ENCODE peak calls at places on chromosomes 4 and X, in four cellular contexts. Q is fibroblast of mammary gland, X is fibroblast of lung, R is PC-9. M is an unnamed sample.

GRCh38 chrX:104565791-104566687 is at the start of gene IL1RAPL2:
- DNase-seq in R (peak; percentile 74), Q (peak; percentile 28), X (peak; percentile 19), M (no peak)

GRCh38 chrX:109890910-109891502 is 111.9 kb upstream of the TMEM164 start:
- DNase-seq in X (peak; percentile 48), Q (peak; percentile 59), R (peak; percentile 54), M (no peak)

GRCh38 chrX:15977644-15978043 is 123.0 kb upstream of the AP1S2 start:
- DNase-seq in Q (no peak), X (no peak), R (no peak), M (no peak)

GRCh38 chr4:187444061-187444460 is 551.5 kb upstream of the ZFP42 start:
- DNase-seq in R (no peak), X (no peak), Q (no peak), M (no peak)

GRCh38 chr4:147821555-147821954 is 89.7 kb downstream of the ARHGAP10 start:
- DNase-seq in R (no peak), Q (no peak), X (no peak), M (no peak)

GRCh38 chrX:41718481-41719245 is 5.3 kb upstream of the GPR82 start:
- DNase-seq in X (peak; percentile 69), R (no peak), Q (no peak), M (no peak)

GRCh38 chrX:26376037-26376708 is 160.2 kb downstream of the MAGEB5 start:
- DNase-seq in Q (no peak), X (no peak), R (no peak), M (no peak)

GRCh38 chr4:105622269-105622668 is 69.8 kb downstream of the ARHGEF38 start:
- DNase-seq in X (no peak), R (no peak), Q (peak; percentile 62), M (no peak)

GRCh38 chr4:41216294-41217019 is 2.1 kb upstream of the APBB2 start:
- DNase-seq in R (peak; percentile 87), Q (peak; percentile 65), X (peak; percentile 62), M (peak; percentile 67)

GRCh38 chr4:184375027-184375426 is 99.3 kb downstream of the IRF2 start:
- DNase-seq in X (peak; percentile 54), Q (peak; percentile 51), R (no peak), M (no peak)

GRCh38 chrX:41761702-41762101 is 37.7 kb downstream of the GPR82 start:
- DNase-seq in R (no peak), X (no peak), Q (no peak), M (no peak)

GRCh38 chr4:16686195-16686594 is 212.2 kb downstream of the LDB2 start:
- DNase-seq in Q (peak; percentile 89), X (peak; percentile 98), R (no peak), M (no peak)

GRCh38 chr4:25860586-25861421 is 2.0 kb downstream of the SEL1L3 start:
- DNase-seq in R (no peak), Q (no peak), X (no peak), M (no peak)

GRCh38 chr4:17398035-17398434 is 113.9 kb downstream of the QDPR start:
- DNase-seq in R (no peak), Q (no peak), X (no peak), M (no peak)

GRCh38 chr4:87806520-87806919 is 7.2 kb downstream of the IBSP start:
- DNase-seq in X (peak; percentile 74), Q (peak; percentile 54), R (no peak), M (no peak)

GRCh38 chr4:4394644-4395043 is 7.7 kb downstream of the NSG1 start:
- DNase-seq in Q (peak; percentile 10), X (peak; percentile 69), R (peak; percentile 20), M (no peak)

GRCh38 chrX:126658447-126658846 is 105.8 kb upstream of the DCAF12L1 start:
- DNase-seq in X (peak; percentile 0), R (no peak), Q (peak; percentile 21), M (no peak)

GRCh38 chrX:440636-441035 is 53.9 kb upstream of the PPP2R3B start:
- DNase-seq in Q (no peak), X (no peak), R (no peak), M (no peak)

GRCh38 chr4:119087656-119088055 is 48.0 kb upstream of the MYOZ2 start:
- DNase-seq in R (no peak), X (no peak), Q (no peak), M (no peak)

GRCh38 chrX:28888421-28888820 is 301.2 kb downstream of the IL1RAPL1 start:
- DNase-seq in R (no peak), Q (no peak), X (peak; percentile 71), M (no peak)

GRCh38 chrX:84724576-84724975 is 222.3 kb upstream of the HDX start:
- DNase-seq in Q (no peak), X (no peak), R (no peak), M (no peak)

GRCh38 chrX:39002466-39002865 is 201.2 kb downstream of the MID1IP1 start:
- DNase-seq in R (no peak), Q (no peak), X (peak; percentile 20), M (no peak)

DNA sequence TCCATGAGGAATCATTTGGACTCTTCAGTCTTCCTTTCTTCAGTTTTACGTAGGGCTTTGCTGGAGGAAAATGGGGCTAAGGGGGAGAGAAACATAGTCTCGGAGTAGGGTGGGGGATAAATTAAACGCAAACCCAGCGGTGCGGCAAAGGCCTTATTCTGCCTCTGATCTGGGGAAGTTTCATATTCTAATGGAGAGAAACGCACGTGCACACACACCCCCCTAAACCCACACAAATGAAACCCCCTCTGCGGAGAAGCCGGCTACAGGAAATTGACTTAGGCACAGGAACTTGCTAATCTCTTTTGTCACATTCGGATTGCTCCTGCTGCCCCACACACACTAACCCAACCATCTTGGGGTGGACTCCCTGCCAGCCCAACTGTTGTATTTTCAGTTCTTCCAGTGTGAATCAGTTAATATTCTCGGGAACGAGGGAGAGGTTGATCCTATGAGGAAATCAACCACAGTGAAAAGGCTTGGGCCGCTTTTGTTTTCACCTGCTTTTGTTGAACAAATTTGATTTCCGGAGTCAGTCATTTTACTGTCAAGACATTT is at the start of gene RHOH:
- DNase-seq in R (no peak), X (no peak), Q (no peak), M (no peak)
- H3K4me3 ChIP-seq in R (no peak within 1 kb of the TSS), X (no peak within 1 kb of the TSS), Q (no peak within 1 kb of the TSS), M (no peak within 1 kb of the TSS)

GRCh38 chr4:1792158-1792831 is 798 bp upstream of the FGFR3 start:
- DNase-seq in Q (no peak), X (no peak), R (no peak), M (no peak)
- H3K4me3 ChIP-seq in Q (no peak overlapping the region), X (no peak overlapping the region), R (no peak overlapping the region), M (no peak overlapping the region)

GRCh38 chrX:132216283-132216682 is 3.0 kb downstream of the RAP2C start:
- DNase-seq in Q (peak; percentile 18), R (no peak), X (peak; percentile 6), M (no peak)
- H3K4me3 ChIP-seq in Q (peak overlapping the region; percentile 72), R (peak overlapping the region; percentile 67), X (peak overlapping the region; percentile 92), M (peak overlapping the region; percentile 70)

DNA sequence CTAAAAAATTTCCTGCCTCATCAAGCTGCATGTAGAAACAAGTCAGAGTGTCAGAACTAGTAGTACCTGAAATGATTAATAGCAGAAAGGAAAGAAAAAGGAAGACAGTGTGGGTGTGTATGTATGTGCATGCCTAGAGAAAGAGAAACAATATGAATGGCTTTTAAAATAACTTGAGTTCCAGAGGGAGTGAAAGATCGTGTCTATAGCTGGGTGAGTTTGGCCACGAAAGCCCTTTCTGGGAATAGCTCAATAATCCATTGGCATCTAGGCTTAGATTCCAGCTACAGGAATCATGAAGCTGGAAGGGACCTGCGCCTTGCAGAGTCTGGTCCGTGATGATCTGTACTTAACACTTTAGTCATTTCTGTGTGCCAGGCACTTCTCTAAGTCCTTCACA is 195.6 kb downstream of the RAPGEF2 start:
- DNase-seq in X (peak; percentile 91), Q (peak; percentile 47), R (no peak), M (no peak)
- H3K4me3 ChIP-seq in X (no peak overlapping the region), Q (no peak overlapping the region), R (no peak overlapping the region), M (no peak overlapping the region)

DNA sequence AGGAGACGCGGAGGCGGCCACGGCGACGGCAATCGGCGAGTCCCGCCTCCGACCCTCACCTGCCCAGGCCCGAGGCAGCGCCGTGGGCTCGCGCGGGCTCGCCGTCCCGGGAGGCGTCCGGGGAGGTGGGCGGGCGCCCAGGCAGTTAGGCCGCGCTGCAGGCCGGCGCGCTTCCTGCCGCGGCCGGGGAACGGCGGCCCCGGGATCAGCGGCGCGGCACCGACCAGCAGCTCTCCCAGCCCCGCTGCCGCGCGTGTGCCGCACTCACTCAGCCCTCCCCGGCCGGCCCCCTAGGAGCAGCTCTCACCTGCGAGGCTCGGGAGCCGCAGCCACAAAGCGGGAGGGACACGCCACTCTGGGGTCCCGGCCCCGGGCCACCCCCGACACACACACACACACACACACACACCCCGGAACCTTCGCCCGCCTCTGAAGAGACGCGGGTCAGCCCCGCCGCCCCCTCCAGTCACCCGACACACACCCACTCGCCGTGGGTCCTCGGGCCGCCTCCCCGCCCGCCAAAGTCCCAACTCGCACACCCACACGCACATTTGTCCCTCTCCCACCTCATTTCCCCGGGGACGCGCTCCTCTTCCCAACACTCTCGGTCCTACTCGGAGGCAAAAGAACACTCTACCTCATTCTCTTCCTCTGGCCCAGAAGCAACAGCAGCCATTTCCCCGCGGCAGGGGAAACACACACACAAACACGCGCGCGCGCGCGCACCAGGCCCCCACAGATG is at the start of gene CNOT6L:
- DNase-seq in X (peak; percentile 85), R (peak; percentile 48), Q (peak; percentile 68), M (peak; percentile 51)
- H3K4me3 ChIP-seq in X (peak within 1 kb of the TSS; percentile 92), R (peak within 1 kb of the TSS; percentile 90), Q (peak within 1 kb of the TSS; percentile 89), M (peak within 1 kb of the TSS; percentile 93)

GRCh38 chrX:131081772-131082755 is 23.9 kb downstream of the ARHGAP36 start:
- DNase-seq in R (no peak), X (no peak), Q (no peak), M (no peak)
- H3K4me3 ChIP-seq in R (no peak overlapping the region), X (no peak overlapping the region), Q (no peak overlapping the region), M (no peak overlapping the region)